ENCODE peak calls at places on chromosome 6, in eight cellular contexts. H is GM23248; E is AML-193; F is cardiac fibroblast; J is epithelial cell of prostate; X is activated naive CD4-positive, alpha-beta T cell treated with anti-CD3 and anti-CD28 coated beads, Interleukin-2, amount 50 U/mL, for 16 hours; O is NCI-H748 treated with DMSO at 0.1 percent for 48 hours; R is NCI-H345. I is an unnamed sample.

GRCh38 chr6:32177788-32178546 is at the start of gene RNF5:
- DNase-seq in O (peak), J (peak), H (peak), F (peak), E (peak), R (peak), X (peak), I (peak)

GRCh38 chr6:110063864-110064263 is 85.8 kb downstream of the GPR6 start:
- DNase-seq in E (no peak), O (no peak), R (peak), J (no peak), X (no peak), H (no peak), F (no peak), I (no peak)

GRCh38 chr6:44739163-44739562 is 351.7 kb downstream of the CDC5L start:
- DNase-seq in X (no peak), R (no peak), F (peak), E (no peak), H (no peak), J (no peak), O (no peak), I (no peak)

GRCh38 chr6:123009101-123009500 is 13.1 kb downstream of the CLVS2 start:
- DNase-seq in H (no peak), E (no peak), O (no peak), J (no peak), F (no peak), R (no peak), X (no peak), I (no peak)

GRCh38 chr6:110760589-110760988 is 54.7 kb downstream of the CDK19 start:
- DNase-seq in H (no peak), X (no peak), E (no peak), O (no peak), F (no peak), R (no peak), J (no peak), I (no peak)

GRCh38 chr6:14441371-14441781 is 323.8 kb downstream of the CD83 start:
- DNase-seq in E (no peak), J (no peak), H (peak), F (peak), R (peak), O (peak), X (no peak), I (no peak)

GRCh38 chr6:4802312-4802935 is 26.2 kb downstream of the CDYL start:
- DNase-seq in E (no peak), J (no peak), O (no peak), F (no peak), H (no peak), R (no peak), X (no peak), I (no peak)

GRCh38 chr6:30556714-30556963 is 350 bp upstream of the GNL1 start:
- DNase-seq in O (peak), H (no peak), X (peak), E (no peak), J (no peak), F (no peak), R (no peak), I (peak)

GRCh38 chr6:32168807-32169206 is 4.4 kb downstream of the EGFL8 start:
- DNase-seq in H (peak), R (no peak), E (no peak), O (no peak), J (no peak), X (no peak), F (no peak), I (no peak)

I was measured in suprapubic skin.